ENCODE peak calls at places on chromosomes 3 and 15, in four cellular contexts. T is OCI-LY7; N is CD4-positive, alpha-beta T cell; V is breast epithelium. Z is an unnamed sample.

GRCh38 chr3:194654443-194654842 is 17.5 kb downstream of the LSG1 start:
- DNase-seq in T (no peak), N (no peak), V (no peak), Z (no peak)

GRCh38 chr3:124775776-124776336 is 45.6 kb downstream of the UMPS start:
- DNase-seq in T (no peak), N (no peak), V (no peak), Z (no peak)

GRCh38 chr3:159859424-159859823 is 129.2 kb upstream of the IL12A start:
- DNase-seq in T (no peak), N (no peak), V (no peak), Z (no peak)

GRCh38 chr3:185353823-185354614 is 8.9 kb upstream of the MAP3K13 start:
- DNase-seq in T (peak), N (peak), V (peak), Z (peak)

GRCh38 chr3:190677001-190677400 is 163.1 kb downstream of the IL1RAP start:
- DNase-seq in T (no peak), N (no peak), V (no peak), Z (no peak)

GRCh38 chr3:126137490-126138130 is 42.8 kb downstream of the ALDH1L1 start:
- DNase-seq in T (no peak), N (no peak), V (no peak), Z (no peak)

GRCh38 chr15:85570331-85570730 is 189.9 kb downstream of the AKAP13 start:
- DNase-seq in T (no peak), N (no peak), V (no peak), Z (no peak)

GRCh38 chr15:42427429-42428223 is 63.3 kb downstream of the ZNF106 start:
- DNase-seq in T (no peak), N (no peak), V (no peak), Z (no peak)

GRCh38 chr3:39189648-39190269 is 2.6 kb downstream of the XIRP1 start:
- DNase-seq in T (peak), N (peak), V (peak), Z (no peak)

GRCh38 chr3:120168611-120169010 is 74.4 kb upstream of the GSK3B start:
- DNase-seq in T (no peak), N (no peak), V (no peak), Z (no peak)

GRCh38 chr15:99031681-99032080 is 24.1 kb upstream of the PGPEP1L start:
- DNase-seq in T (no peak), N (no peak), V (no peak), Z (no peak)

GRCh38 chr3:14460342-14461005 is 58.1 kb downstream of the SLC6A6 start:
- DNase-seq in T (no peak), N (no peak), V (peak), Z (peak)

GRCh38 chr15:80773122-80773551 is 6.0 kb upstream of the CEMIP start:
- DNase-seq in T (no peak), N (no peak), V (no peak), Z (no peak)

GRCh38 chr3:13688034-13688433 is 139.1 kb downstream of the FBLN2 start:
- DNase-seq in T (no peak), N (no peak), V (no peak), Z (no peak)

GRCh38 chr3:166284994-166285393 is 447.8 kb upstream of the BCHE start:
- DNase-seq in T (no peak), N (no peak), V (no peak), Z (no peak)

GRCh38 chr15:93987068-93987467 is 244.3 kb upstream of the MCTP2 start:
- DNase-seq in T (peak), N (no peak), V (no peak), Z (no peak)

GRCh38 chr3:151468284-151468917 is 7.5 kb upstream of the IGSF10 start:
- DNase-seq in T (peak), N (peak), V (no peak), Z (no peak)

GRCh38 chr3:49634736-49635135 is 39.4 kb upstream of the APEH start:
- DNase-seq in T (no peak), N (no peak), V (no peak), Z (no peak)

GRCh38 chr3:194310060-194310481 is 41.1 kb downstream of the CPN2 start:
- DNase-seq in T (no peak), N (no peak), V (no peak), Z (no peak)

GRCh38 chr15:53128652-53129051 is 338.5 kb upstream of the ONECUT1 start:
- DNase-seq in T (no peak), N (no peak), V (no peak), Z (no peak)

GRCh38 chr15:55884223-55884622 is 109.2 kb downstream of the NEDD4 start:
- DNase-seq in T (no peak), N (no peak), V (no peak), Z (no peak)

GRCh38 chr3:126918223-126918622 is 64.7 kb upstream of the PLXNA1 start:
- DNase-seq in T (no peak), N (no peak), V (no peak), Z (no peak)

GRCh38 chr3:196378442-196378841 is 40.3 kb upstream of the TM4SF19 start:
- DNase-seq in T (no peak), N (no peak), V (no peak), Z (no peak)

GRCh38 chr3:86958534-86958933 is 32.4 kb downstream of the VGLL3 start:
- DNase-seq in T (no peak), N (no peak), V (no peak), Z (no peak)

GRCh38 chr3:58173029-58173669 is 37.6 kb downstream of the DNASE1L3 start:
- DNase-seq in T (no peak), N (no peak), V (no peak), Z (no peak)

GRCh38 chr3:4582634-4583033 is 89.5 kb downstream of the ITPR1 start:
- DNase-seq in T (no peak), N (no peak), V (no peak), Z (no peak)

GRCh38 chr3:4586381-4586780 is 93.2 kb downstream of the ITPR1 start:
- DNase-seq in T (no peak), N (no peak), V (no peak), Z (no peak)

GRCh38 chr3:4583441-4583840 is 90.3 kb downstream of the ITPR1 start:
- DNase-seq in T (no peak), N (no peak), V (peak), Z (no peak)

GRCh38 chr3:4587061-4587837 is 94.1 kb downstream of the ITPR1 start:
- DNase-seq in T (no peak), N (no peak), V (no peak), Z (no peak)

DNA sequence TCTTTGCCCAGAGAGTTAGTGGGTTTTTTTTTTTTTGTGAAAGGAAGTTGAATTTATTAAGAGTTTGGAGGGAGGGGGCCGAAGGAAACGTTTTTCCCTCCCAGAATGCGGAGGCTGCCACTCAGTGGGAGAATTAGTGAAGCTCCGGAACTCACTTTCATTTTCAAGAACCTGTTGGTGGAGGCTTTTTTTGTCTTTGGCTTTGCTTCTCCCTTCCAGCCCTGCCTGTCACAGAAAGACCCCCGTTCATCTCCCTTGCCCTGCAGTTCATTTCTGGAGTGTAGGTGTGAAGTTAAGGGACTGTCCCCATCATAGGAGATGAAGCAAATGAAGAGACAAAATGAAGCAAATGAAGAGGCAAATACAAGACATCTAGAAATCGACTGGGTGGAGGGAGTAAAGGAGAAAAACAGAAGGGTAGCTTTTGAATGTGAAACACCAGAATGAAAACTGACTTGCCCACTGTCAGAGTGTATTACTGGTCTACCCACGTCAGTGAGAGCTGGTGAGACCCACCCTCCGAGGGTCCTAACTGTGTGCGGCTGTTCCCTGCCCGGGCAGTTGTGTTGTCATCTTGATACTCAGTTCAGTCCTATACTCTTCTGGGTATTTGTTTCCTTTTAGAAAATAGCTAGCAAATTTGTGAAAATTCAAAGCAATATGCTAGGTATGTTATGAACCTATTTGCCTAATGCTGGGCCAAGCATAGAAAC is 91.5 kb downstream of the ITPR1 start:
- DNase-seq in T (no peak), N (no peak), V (peak), Z (no peak)
- H3K27ac ChIP-seq in T (no peak), N (no peak), V (peak), Z (no peak)

DNA sequence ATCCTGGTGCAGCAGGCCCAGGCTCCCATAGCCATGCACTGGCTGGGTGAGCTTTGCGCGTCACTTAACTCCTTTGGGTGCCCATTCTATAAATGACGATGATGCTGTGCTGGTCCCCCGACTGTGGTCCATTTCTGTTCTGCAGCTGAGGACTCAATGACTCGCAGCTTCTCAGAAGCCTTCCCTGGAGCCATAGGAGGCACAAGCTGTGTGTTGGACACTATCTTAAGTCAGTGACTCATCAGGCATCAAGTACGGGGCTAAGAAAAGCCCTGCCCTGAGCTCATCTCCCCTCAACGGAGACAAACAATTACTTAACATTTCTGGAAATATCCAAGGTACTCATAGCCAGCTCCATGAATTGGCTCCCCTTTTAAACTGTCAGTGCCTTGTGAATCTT is 13.8 kb upstream of the MUSTN1 start:
- DNase-seq in T (no peak), N (no peak), V (no peak), Z (no peak)
- H3K27ac ChIP-seq in T (no peak), N (no peak), V (no peak), Z (no peak)

GRCh38 chr3:170359178-170359704 is 1.7 kb downstream of the SKIL start:
- DNase-seq in T (no peak), N (no peak), V (no peak), Z (no peak)
- H3K27ac ChIP-seq in T (peak), N (no peak), V (no peak), Z (no peak)

DNA sequence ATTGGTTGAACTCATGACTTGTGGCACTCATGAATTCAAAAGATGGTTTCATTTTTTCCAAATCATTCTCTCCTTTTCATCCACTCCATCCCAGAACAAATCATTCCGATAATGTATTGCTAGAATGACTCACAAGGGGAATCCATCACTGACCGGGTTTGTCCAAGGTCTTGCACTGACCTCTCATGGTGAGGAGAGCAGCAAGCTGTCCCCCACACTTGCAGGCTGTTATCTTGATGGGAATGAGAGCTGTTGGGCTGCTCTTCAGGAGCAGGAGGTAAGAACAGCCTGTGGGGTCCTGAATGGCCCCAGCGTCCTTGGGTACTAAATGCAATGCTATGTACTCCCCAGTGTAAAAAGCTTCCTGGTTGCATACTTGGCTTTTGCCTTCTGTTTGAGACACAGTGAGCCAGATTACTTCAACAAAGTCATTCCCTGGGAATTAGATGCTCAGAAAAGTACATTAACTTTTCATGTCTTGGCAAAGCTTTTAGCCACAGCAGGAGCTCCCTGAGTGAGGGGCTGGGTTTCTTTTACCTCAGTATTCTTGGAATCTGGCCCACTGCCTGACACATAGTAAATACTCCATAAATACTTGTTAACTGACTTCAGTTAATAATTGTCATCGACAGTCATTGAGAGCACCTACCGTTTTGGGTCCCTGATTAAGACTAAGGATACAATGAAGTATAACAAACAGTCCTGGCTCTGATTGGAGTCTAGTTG is 24.1 kb downstream of the CCNL1 start:
- DNase-seq in T (no peak), N (no peak), V (no peak), Z (peak)
- H3K27ac ChIP-seq in T (no peak), N (no peak), V (peak), Z (peak)

DNA sequence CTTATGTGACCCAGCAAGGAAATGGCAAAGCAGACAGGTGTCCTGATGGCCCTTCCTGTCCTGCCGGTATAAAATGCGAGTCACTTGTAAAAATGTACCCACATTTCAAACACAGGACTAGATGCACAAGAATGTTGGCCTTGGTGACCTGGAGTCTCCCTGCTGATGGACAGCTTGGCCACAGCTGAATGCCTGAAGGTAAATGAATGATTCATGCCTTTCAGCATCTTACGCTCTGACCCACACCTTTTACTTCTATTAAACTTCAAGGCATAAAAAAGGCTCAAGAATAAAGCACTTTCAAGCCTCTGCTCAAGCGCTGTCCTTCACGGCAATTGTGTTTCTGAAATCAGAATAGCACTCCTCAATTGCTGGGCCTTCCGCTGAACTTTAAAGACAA is 228.0 kb upstream of the SLCO3A1 start:
- DNase-seq in T (no peak), N (no peak), V (no peak), Z (no peak)
- H3K27ac ChIP-seq in T (no peak), N (no peak), V (no peak), Z (no peak)

DNA sequence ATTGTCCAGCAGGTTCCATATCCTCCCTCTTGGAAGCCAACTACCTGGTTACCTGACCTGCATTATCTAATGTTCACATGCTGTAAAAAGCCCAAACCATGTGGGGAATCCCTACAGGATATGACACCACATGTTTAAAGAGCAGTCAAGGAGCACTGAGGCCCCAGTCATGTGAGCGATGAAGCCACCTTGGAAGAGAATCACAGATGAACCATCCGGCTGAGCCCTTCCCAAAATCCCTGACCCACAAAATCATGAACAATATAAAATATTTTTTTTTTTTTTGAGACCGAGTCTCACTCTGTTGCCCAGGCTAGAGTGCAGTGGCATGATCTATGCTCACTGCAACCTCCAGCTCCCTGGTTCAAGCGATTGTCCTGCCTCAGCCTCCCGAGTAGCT is 10.6 kb upstream of the ANKDD1A start:
- DNase-seq in T (no peak), N (no peak), V (no peak), Z (no peak)
- H3K27ac ChIP-seq in T (no peak), N (no peak), V (no peak), Z (no peak)

DNA sequence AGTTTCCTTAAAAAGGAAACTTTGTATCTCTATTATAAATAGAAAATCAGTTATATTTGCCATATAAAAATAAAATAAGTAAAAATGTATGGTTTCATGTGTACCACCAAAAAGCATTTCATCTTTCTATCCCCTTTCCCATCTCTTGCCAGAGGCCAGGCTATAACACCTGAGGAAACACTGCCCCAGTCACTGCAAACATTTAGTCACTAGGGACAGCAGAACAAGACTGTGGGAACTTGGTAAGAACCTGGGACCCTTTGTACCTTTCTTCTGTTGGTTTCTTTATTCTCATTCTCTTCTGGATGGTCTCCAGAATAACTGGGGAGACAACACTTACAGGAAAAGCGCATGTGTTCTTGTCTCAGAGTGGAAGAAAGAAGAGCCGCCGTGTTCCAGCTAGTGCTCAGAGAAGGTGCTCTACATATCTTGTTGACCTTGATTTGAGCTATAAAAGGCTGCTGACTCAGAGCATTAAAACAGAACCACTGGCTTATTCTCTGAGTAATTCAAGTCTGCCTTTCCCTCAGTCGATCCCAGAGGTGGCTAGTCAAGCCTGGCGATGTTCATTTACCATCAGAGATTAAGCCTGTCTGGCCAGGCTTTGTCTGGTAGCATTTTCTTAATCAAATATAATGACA is 361.6 kb downstream of the RBMS3 start:
- DNase-seq in T (no peak), N (no peak), V (no peak), Z (no peak)
- H3K27ac ChIP-seq in T (no peak), N (no peak), V (peak), Z (no peak)

DNA sequence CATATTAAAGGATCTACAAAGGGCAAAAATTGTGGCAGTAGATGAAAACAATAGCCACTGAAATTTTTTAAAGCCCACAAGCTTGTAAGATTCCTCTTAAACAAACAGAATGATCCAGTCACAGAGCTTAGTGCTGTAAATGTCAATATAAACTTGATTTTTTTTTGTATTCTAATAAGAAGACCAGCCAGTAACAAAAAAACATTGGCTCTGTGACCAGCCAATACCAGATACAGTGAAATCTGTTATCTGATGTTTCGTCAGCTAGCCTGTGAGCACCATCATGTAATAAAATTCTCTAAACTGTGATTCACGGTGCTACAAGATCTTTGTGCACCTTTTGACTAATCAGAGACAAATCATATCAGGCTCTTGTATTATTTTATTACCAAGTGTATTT is 72.2 kb downstream of the FILIP1L start:
- DNase-seq in T (no peak), N (no peak), V (no peak), Z (no peak)
- H3K27ac ChIP-seq in T (no peak), N (no peak), V (peak), Z (no peak)

GRCh38 chr3:139561428-139561827 is 21.9 kb upstream of the RBP1 start:
- DNase-seq in T (no peak), N (no peak), V (no peak), Z (no peak)
- H3K27ac ChIP-seq in T (no peak), N (no peak), V (peak), Z (peak)

DNA sequence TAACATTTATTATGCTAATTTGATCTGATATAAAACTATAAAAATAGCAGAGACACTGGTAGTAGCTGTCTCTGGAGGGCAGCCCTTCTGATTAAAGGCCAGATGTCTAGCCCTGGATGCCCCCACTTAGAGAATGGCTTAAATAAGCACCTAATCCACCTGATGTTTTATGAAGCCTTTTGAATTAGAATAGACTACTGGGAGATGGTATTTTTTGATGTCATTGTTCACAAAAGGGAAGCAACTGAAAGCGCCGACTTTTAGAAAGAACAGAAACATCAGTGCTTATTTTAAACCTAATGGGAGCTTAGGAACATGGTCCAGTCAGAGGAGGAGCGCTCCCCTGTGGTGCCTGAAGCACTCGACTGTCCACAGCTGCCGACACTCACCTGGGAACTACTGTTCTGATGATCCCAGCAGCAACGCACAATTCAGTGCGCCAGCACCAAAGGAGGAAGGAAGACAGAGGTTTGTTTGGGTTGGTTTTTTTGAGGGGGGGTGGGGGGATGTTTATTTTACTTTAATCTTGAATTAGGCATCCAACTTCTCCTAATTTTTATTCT is 48.6 kb upstream of the VGLL4 start:
- DNase-seq in T (no peak), N (no peak), V (no peak), Z (no peak)
- H3K27ac ChIP-seq in T (no peak), N (no peak), V (no peak), Z (no peak)